ENCODE peak calls at places on chromosomes 16 and 17, in five cellular contexts. A is NCI-H1436; K is Kasumi-1; L is activated CD4-positive, alpha-beta T cell treated with anti-CD3 and anti-CD28 coated beads, Interleukin-2, amount 10 ng/mL, durations not matched to agents 7 days and 5 days; Q is activated naive CD8-positive, alpha-beta T cell treated with anti-CD3 and anti-CD28 coated beads, Interleukin-2, amount 50 U/mL, for 16 hours. N is an unnamed sample.

GRCh38 chr17:14866266-14866665 is 398.9 kb downstream of the PMP22 start:
- DNase-seq in A (no peak), K (no peak), L (no peak), Q (no peak), N (no peak)

GRCh38 chr16:57859331-57859730 is 57.0 kb upstream of the KIFC3 start:
- DNase-seq in A (no peak), K (peak), L (no peak), Q (no peak), N (no peak)

GRCh38 chr16:82583415-82583814 is 43.4 kb upstream of the CDH13 start:
- DNase-seq in A (no peak), K (no peak), L (no peak), Q (no peak), N (no peak)

GRCh38 chr16:877242-878065 is 76.9 kb upstream of the GNG13 start:
- DNase-seq in A (no peak), K (no peak), L (no peak), Q (no peak), N (no peak)

GRCh38 chr17:27545562-27546229 is 85.3 kb upstream of the LGALS9 start:
- DNase-seq in A (no peak), K (no peak), L (no peak), Q (no peak), N (no peak)

GRCh38 chr17:29617481-29618271 is 5.0 kb downstream of the CORO6 start:
- DNase-seq in A (peak), K (peak), L (peak), Q (peak), N (peak)

GRCh38 chr16:68902376-68903345 is 59.3 kb downstream of the TANGO6 start:
- DNase-seq in A (peak), K (peak), L (peak), Q (no peak), N (no peak)

GRCh38 chr17:1714488-1714979 is 4.4 kb upstream of the TLCD2 start:
- DNase-seq in A (no peak), K (peak), L (peak), Q (no peak), N (no peak)

GRCh38 chr16:55469821-55470532 is 9.0 kb upstream of the MMP2 start:
- DNase-seq in A (no peak), K (no peak), L (no peak), Q (no peak), N (no peak)

GRCh38 chr17:81537856-81538555 is 9.8 kb downstream of the FSCN2 start:
- DNase-seq in A (peak), K (no peak), L (no peak), Q (no peak), N (no peak)

GRCh38 chr16:11253009-11253994 is 2.7 kb downstream of the SOCS1 start:
- DNase-seq in A (no peak), K (no peak), L (peak), Q (no peak), N (peak)

GRCh38 chr16:21162661-21163151 is 4.2 kb downstream of the LDAF1 start:
- DNase-seq in A (no peak), K (no peak), L (no peak), Q (no peak), N (no peak)

GRCh38 chr16:57536306-57537193 is at the start of gene CCDC102A:
- DNase-seq in A (peak), K (no peak), L (peak), Q (peak), N (no peak)

N was measured in activated CD4-positive, CD25-positive, alpha-beta regulatory T cell.